ENCODE peak calls at places on chromosomes 13 and 19, in eight cellular contexts. One of them, this sample, is unnamed.

GRCh38 chr13:97567510-97568243 is 133.7 kb downstream of the RAP2A start:
- DNase-seq in SK-N-SH: no peak
- DNase-seq in H1: no peak
- DNase-seq in GM23338: peak
- DNase-seq in HCT116: peak
- DNase-seq in endothelial cell of umbilical vein: no peak
- DNase-seq in GM12878: peak
- DNase-seq in HepG2: peak
- DNase-seq in this sample: no peak

GRCh38 chr13:114032121-114032799 is 58.4 kb upstream of the C13orf46 start:
- DNase-seq in H1: no peak
- DNase-seq in endothelial cell of umbilical vein: peak
- DNase-seq in GM12878: no peak
- DNase-seq in GM23338: no peak
- DNase-seq in HCT116: no peak
- DNase-seq in HepG2: peak
- DNase-seq in SK-N-SH: no peak
- DNase-seq in this sample: no peak

GRCh38 chr13:66780814-66781213 is 449.3 kb downstream of the PCDH9 start:
- DNase-seq in GM23338: no peak
- DNase-seq in endothelial cell of umbilical vein: no peak
- DNase-seq in H1: no peak
- DNase-seq in HCT116: no peak
- DNase-seq in SK-N-SH: no peak
- DNase-seq in GM12878: no peak
- DNase-seq in HepG2: no peak
- DNase-seq in this sample: no peak

GRCh38 chr13:33279898-33280549 is 5.5 kb downstream of the STARD13 start:
- DNase-seq in SK-N-SH: no peak
- DNase-seq in endothelial cell of umbilical vein: peak
- DNase-seq in HepG2: peak
- DNase-seq in H1: no peak
- DNase-seq in GM23338: no peak
- DNase-seq in GM12878: no peak
- DNase-seq in HCT116: no peak
- DNase-seq in this sample: no peak

GRCh38 chr19:35350591-35350990 is 2.9 kb downstream of the FFAR1 start:
- DNase-seq in H1: peak
- DNase-seq in HCT116: no peak
- DNase-seq in GM12878: no peak
- DNase-seq in HepG2: no peak
- DNase-seq in SK-N-SH: no peak
- DNase-seq in endothelial cell of umbilical vein: no peak
- DNase-seq in GM23338: no peak
- DNase-seq in this sample: no peak

GRCh38 chr13:91292630-91293221 is 54.8 kb upstream of the MIR17HG start:
- DNase-seq in GM23338: peak
- DNase-seq in GM12878: no peak
- DNase-seq in H1: no peak
- DNase-seq in HepG2: no peak
- DNase-seq in endothelial cell of umbilical vein: no peak
- DNase-seq in SK-N-SH: peak
- DNase-seq in HCT116: no peak
- DNase-seq in this sample: no peak

GRCh38 chr13:49265822-49266221 is 18.1 kb downstream of the CDADC1 start:
- DNase-seq in endothelial cell of umbilical vein: no peak
- DNase-seq in HCT116: no peak
- DNase-seq in GM23338: no peak
- DNase-seq in H1: no peak
- DNase-seq in SK-N-SH: no peak
- DNase-seq in GM12878: no peak
- DNase-seq in HepG2: no peak
- DNase-seq in this sample: no peak

GRCh38 chr13:92012787-92013186 is 614.4 kb downstream of the GPC5 start:
- DNase-seq in HCT116: no peak
- DNase-seq in HepG2: no peak
- DNase-seq in GM23338: no peak
- DNase-seq in GM12878: no peak
- DNase-seq in H1: no peak
- DNase-seq in endothelial cell of umbilical vein: no peak
- DNase-seq in SK-N-SH: no peak
- DNase-seq in this sample: no peak

GRCh38 chr19:11813801-11814706 is at the start of gene ZNF440:
- DNase-seq in GM12878: peak
- DNase-seq in SK-N-SH: peak
- DNase-seq in H1: peak
- DNase-seq in GM23338: peak
- DNase-seq in HepG2: peak
- DNase-seq in HCT116: peak
- DNase-seq in endothelial cell of umbilical vein: peak
- DNase-seq in this sample: peak

GRCh38 chr19:47700934-47701716 is 12.1 kb upstream of the EHD2 start:
- DNase-seq in HCT116: no peak
- DNase-seq in endothelial cell of umbilical vein: no peak
- DNase-seq in GM12878: no peak
- DNase-seq in GM23338: no peak
- DNase-seq in H1: no peak
- DNase-seq in HepG2: no peak
- DNase-seq in SK-N-SH: no peak
- DNase-seq in this sample: no peak

GRCh38 chr19:37876047-37876446 is 30.3 kb downstream of the WDR87 start:
- DNase-seq in GM23338: peak
- DNase-seq in HepG2: no peak
- DNase-seq in GM12878: no peak
- DNase-seq in endothelial cell of umbilical vein: no peak
- DNase-seq in SK-N-SH: no peak
- DNase-seq in H1: no peak
- DNase-seq in HCT116: no peak
- DNase-seq in this sample: no peak

GRCh38 chr13:36515466-36515865 is 83.2 kb downstream of the CCNA1 start:
- DNase-seq in HCT116: no peak
- DNase-seq in endothelial cell of umbilical vein: no peak
- DNase-seq in GM23338: no peak
- DNase-seq in HepG2: no peak
- DNase-seq in H1: no peak
- DNase-seq in GM12878: no peak
- DNase-seq in SK-N-SH: no peak
- DNase-seq in this sample: no peak

GRCh38 chr13:22757530-22758120 is 423.2 kb upstream of the SGCG start:
- DNase-seq in H1: no peak
- DNase-seq in SK-N-SH: peak
- DNase-seq in HCT116: no peak
- DNase-seq in GM23338: peak
- DNase-seq in GM12878: no peak
- DNase-seq in endothelial cell of umbilical vein: no peak
- DNase-seq in HepG2: no peak
- DNase-seq in this sample: no peak

GRCh38 chr19:743168-743687 is 7.7 kb upstream of the MISP start:
- DNase-seq in GM23338: peak
- DNase-seq in endothelial cell of umbilical vein: no peak
- DNase-seq in H1: no peak
- DNase-seq in GM12878: no peak
- DNase-seq in SK-N-SH: no peak
- DNase-seq in HCT116: no peak
- DNase-seq in HepG2: no peak
- DNase-seq in this sample: peak

GRCh38 chr13:43915451-43915850 is 35.7 kb downstream of the LACC1 start:
- DNase-seq in H1: no peak
- DNase-seq in GM12878: no peak
- DNase-seq in HepG2: no peak
- DNase-seq in endothelial cell of umbilical vein: no peak
- DNase-seq in SK-N-SH: no peak
- DNase-seq in GM23338: no peak
- DNase-seq in HCT116: no peak
- DNase-seq in this sample: no peak

GRCh38 chr13:112812306-112813034 is 122.6 kb downstream of the ATP11A start:
- DNase-seq in H1: no peak
- DNase-seq in SK-N-SH: no peak
- DNase-seq in endothelial cell of umbilical vein: no peak
- DNase-seq in GM12878: no peak
- DNase-seq in HepG2: no peak
- DNase-seq in HCT116: no peak
- DNase-seq in GM23338: no peak
- DNase-seq in this sample: no peak

GRCh38 chr19:5964816-5965565 is 12.9 kb downstream of the RANBP3 start:
- DNase-seq in SK-N-SH: peak
- DNase-seq in endothelial cell of umbilical vein: no peak
- DNase-seq in H1: no peak
- DNase-seq in GM12878: no peak
- DNase-seq in GM23338: no peak
- DNase-seq in HCT116: no peak
- DNase-seq in HepG2: no peak
- DNase-seq in this sample: no peak

GRCh38 chr13:77391475-77391874 is 64.6 kb upstream of the MYCBP2 start:
- DNase-seq in endothelial cell of umbilical vein: no peak
- DNase-seq in GM12878: no peak
- DNase-seq in HCT116: no peak
- DNase-seq in SK-N-SH: no peak
- DNase-seq in GM23338: no peak
- DNase-seq in HepG2: no peak
- DNase-seq in H1: no peak
- DNase-seq in this sample: no peak

GRCh38 chr13:95221991-95222732 is 79.1 kb downstream of the ABCC4 start:
- DNase-seq in endothelial cell of umbilical vein: no peak
- DNase-seq in HCT116: no peak
- DNase-seq in SK-N-SH: no peak
- DNase-seq in GM12878: no peak
- DNase-seq in GM23338: no peak
- DNase-seq in H1: peak
- DNase-seq in HepG2: no peak
- DNase-seq in this sample: no peak

GRCh38 chr13:113420833-113421600 is 32.3 kb downstream of the ADPRHL1 start:
- DNase-seq in H1: no peak
- DNase-seq in HCT116: no peak
- DNase-seq in GM23338: no peak
- DNase-seq in HepG2: no peak
- DNase-seq in GM12878: no peak
- DNase-seq in SK-N-SH: peak
- DNase-seq in endothelial cell of umbilical vein: no peak
- DNase-seq in this sample: peak

GRCh38 chr13:83048419-83048818 is 833.9 kb downstream of the SLITRK1 start:
- DNase-seq in HCT116: no peak
- DNase-seq in endothelial cell of umbilical vein: no peak
- DNase-seq in SK-N-SH: no peak
- DNase-seq in GM12878: no peak
- DNase-seq in H1: no peak
- DNase-seq in HepG2: no peak
- DNase-seq in GM23338: no peak
- DNase-seq in this sample: no peak

GRCh38 chr19:14390548-14390947 is 9.3 kb downstream of the ADGRE5 start:
- DNase-seq in GM23338: no peak
- DNase-seq in H1: no peak
- DNase-seq in HepG2: no peak
- DNase-seq in HCT116: no peak
- DNase-seq in SK-N-SH: no peak
- DNase-seq in GM12878: no peak
- DNase-seq in endothelial cell of umbilical vein: no peak
- DNase-seq in this sample: no peak

GRCh38 chr19:14383556-14383897 is 2.3 kb downstream of the ADGRE5 start:
- DNase-seq in GM23338: no peak
- DNase-seq in GM12878: no peak
- DNase-seq in HepG2: no peak
- DNase-seq in SK-N-SH: no peak
- DNase-seq in H1: no peak
- DNase-seq in HCT116: no peak
- DNase-seq in endothelial cell of umbilical vein: no peak
- DNase-seq in this sample: peak

GRCh38 chr19:14381689-14382474 is 638 bp downstream of the ADGRE5 start:
- DNase-seq in GM12878: no peak
- DNase-seq in GM23338: no peak
- DNase-seq in HepG2: no peak
- DNase-seq in SK-N-SH: no peak
- DNase-seq in endothelial cell of umbilical vein: no peak
- DNase-seq in H1: no peak
- DNase-seq in HCT116: no peak
- DNase-seq in this sample: peak

GRCh38 chr19:14383898-14384669 is 2.8 kb downstream of the ADGRE5 start:
- DNase-seq in SK-N-SH: no peak
- DNase-seq in GM23338: no peak
- DNase-seq in H1: no peak
- DNase-seq in HCT116: no peak
- DNase-seq in HepG2: no peak
- DNase-seq in GM12878: no peak
- DNase-seq in endothelial cell of umbilical vein: no peak
- DNase-seq in this sample: peak

GRCh38 chr19:14385492-14385891 is 4.2 kb downstream of the ADGRE5 start:
- DNase-seq in GM12878: no peak
- DNase-seq in HepG2: no peak
- DNase-seq in HCT116: no peak
- DNase-seq in H1: no peak
- DNase-seq in endothelial cell of umbilical vein: no peak
- DNase-seq in GM23338: no peak
- DNase-seq in SK-N-SH: no peak
- DNase-seq in this sample: peak
- TF ChIP-seq POLR2AphosphoS5 in GM12878: no peak
- TF ChIP-seq POLR2AphosphoS5 in HepG2: no peak
- TF ChIP-seq POLR2AphosphoS5 in HCT116: no peak
- TF ChIP-seq POLR2AphosphoS5 in H1: no peak
- TF ChIP-seq POLR2AphosphoS5 in endothelial cell of umbilical vein: no peak
- TF ChIP-seq POLR2AphosphoS5 in GM23338: no peak
- TF ChIP-seq POLR2AphosphoS5 in SK-N-SH: no peak
- TF ChIP-seq POLR2AphosphoS5 in this sample: no peak

DNA sequence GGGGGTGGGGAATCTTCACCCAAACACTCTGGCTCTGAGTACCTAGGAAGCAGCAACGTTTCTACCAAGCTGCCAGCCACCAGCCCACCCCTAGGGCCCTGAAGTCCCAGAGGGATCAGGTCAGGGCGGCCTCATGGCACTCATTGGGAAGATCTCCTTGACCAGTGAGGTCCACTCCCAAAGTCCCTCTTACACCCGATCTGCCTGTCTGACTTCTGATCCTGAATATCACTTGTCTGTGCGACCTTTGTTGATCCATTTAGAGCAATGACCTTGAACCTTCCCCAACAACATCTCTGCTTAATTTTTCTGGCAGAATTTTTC is 2.1 kb upstream of the GNA15 start:
- DNase-seq in GM12878: no peak
- DNase-seq in HepG2: no peak
- DNase-seq in GM23338: no peak
- DNase-seq in SK-N-SH: no peak
- DNase-seq in HCT116: no peak
- DNase-seq in H1: no peak
- DNase-seq in endothelial cell of umbilical vein: no peak
- DNase-seq in this sample: no peak
- H3K4me2 ChIP-seq in GM12878: peak
- H3K4me2 ChIP-seq in HepG2: no peak
- H3K4me2 ChIP-seq in GM23338: no peak
- H3K4me2 ChIP-seq in SK-N-SH: no peak
- H3K4me2 ChIP-seq in HCT116: no peak
- H3K4me2 ChIP-seq in H1: no peak
- H3K4me2 ChIP-seq in endothelial cell of umbilical vein: no peak
- H3K4me2 ChIP-seq in this sample: peak

GRCh38 chr19:56119585-56119978 is 1.5 kb downstream of the ZNF787 start:
- DNase-seq in HepG2: peak
- DNase-seq in H1: no peak
- DNase-seq in GM12878: no peak
- DNase-seq in GM23338: no peak
- DNase-seq in SK-N-SH: peak
- DNase-seq in HCT116: no peak
- DNase-seq in endothelial cell of umbilical vein: peak
- DNase-seq in this sample: no peak
- TF ChIP-seq POLR2AphosphoS5 in HepG2: no peak
- TF ChIP-seq POLR2AphosphoS5 in H1: no peak
- TF ChIP-seq POLR2AphosphoS5 in GM12878: no peak
- TF ChIP-seq POLR2AphosphoS5 in GM23338: no peak
- TF ChIP-seq POLR2AphosphoS5 in SK-N-SH: no peak
- TF ChIP-seq POLR2AphosphoS5 in HCT116: no peak
- TF ChIP-seq POLR2AphosphoS5 in endothelial cell of umbilical vein: no peak
- TF ChIP-seq POLR2AphosphoS5 in this sample: no peak

GRCh38 chr13:111184685-111185401 is 69.7 kb downstream of the ARHGEF7 start:
- DNase-seq in GM23338: no peak
- DNase-seq in HepG2: no peak
- DNase-seq in HCT116: no peak
- DNase-seq in endothelial cell of umbilical vein: no peak
- DNase-seq in H1: no peak
- DNase-seq in SK-N-SH: no peak
- DNase-seq in GM12878: peak
- DNase-seq in this sample: no peak
- H3K4me2 ChIP-seq in GM23338: no peak
- H3K4me2 ChIP-seq in HepG2: no peak
- H3K4me2 ChIP-seq in HCT116: no peak
- H3K4me2 ChIP-seq in endothelial cell of umbilical vein: no peak
- H3K4me2 ChIP-seq in H1: no peak
- H3K4me2 ChIP-seq in SK-N-SH: no peak
- H3K4me2 ChIP-seq in GM12878: peak
- H3K4me2 ChIP-seq in this sample: no peak